ENCODE peak calls at places on chromosomes 7 and 10, in nine cellular contexts. C is effector CD4-positive, alpha-beta T cell; U is kidney glomerular epithelial cell; K is anterior cingulate cortex; G is thyroid gland; W is left cardiac atrium; P is IMR-90; L is HEK293T; M is ELR. T is an unnamed sample.

GRCh38 chr7:21253740-21254687 is 173.9 kb upstream of the SP4 start:
- DNase-seq in K (peak), W (peak), M (peak), P (peak), U (peak), L (peak), C (peak), G (peak), T (peak)

GRCh38 chr10:105063796-105064195 is 422.7 kb downstream of the SORCS3 start:
- DNase-seq in K (no peak), U (peak), W (no peak), L (peak), C (no peak), M (peak), P (no peak), G (no peak), T (peak)

GRCh38 chr10:26318672-26319071 is 102.1 kb downstream of the GAD2 start:
- DNase-seq in K (no peak), L (no peak), P (no peak), G (no peak), U (no peak), W (no peak), C (no peak), M (no peak), T (no peak)

GRCh38 chr7:34066411-34066810 is 161.1 kb downstream of the BMPER start:
- DNase-seq in C (no peak), M (no peak), G (no peak), K (no peak), L (no peak), W (no peak), U (no peak), P (no peak), T (no peak)

GRCh38 chr10:32005050-32005449 is 51.2 kb downstream of the KIF5B start:
- DNase-seq in L (peak), U (no peak), M (peak), W (no peak), C (peak), G (no peak), K (no peak), P (peak), T (peak)

GRCh38 chr10:73044378-73045285 is 52.0 kb downstream of the P4HA1 start:
- DNase-seq in P (peak), U (peak), C (no peak), L (no peak), K (no peak), W (no peak), G (no peak), M (peak), T (peak)

GRCh38 chr7:99109108-99110051 is 34.5 kb downstream of the SMURF1 start:
- DNase-seq in W (no peak), C (no peak), U (no peak), G (no peak), M (peak), K (no peak), L (no peak), P (peak), T (peak)

GRCh38 chr7:7746419-7746818 is 28.0 kb upstream of the RPA3 start:
- DNase-seq in L (no peak), W (peak), C (no peak), M (no peak), P (no peak), K (no peak), U (no peak), G (no peak), T (no peak)

GRCh38 chr7:30927040-30927439 is 15.4 kb downstream of the AQP1 start:
- DNase-seq in C (no peak), G (no peak), P (no peak), M (no peak), L (no peak), U (no peak), K (no peak), W (no peak), T (no peak)

GRCh38 chr7:52260046-52260665 is 775.3 kb upstream of the POM121L12 start:
- DNase-seq in W (no peak), U (no peak), G (peak), K (no peak), M (no peak), L (no peak), C (no peak), P (no peak), T (no peak)

GRCh38 chr7:35544028-35544742 is 150.8 kb downstream of the HERPUD2 start:
- DNase-seq in M (no peak), P (no peak), K (no peak), W (no peak), U (no peak), C (no peak), L (no peak), G (no peak), T (no peak)

GRCh38 chr7:44953156-44953555 is 25.7 kb downstream of the MYO1G start:
- DNase-seq in C (no peak), M (no peak), G (no peak), W (no peak), U (no peak), P (no peak), K (no peak), L (no peak), T (no peak)

GRCh38 chr7:131747625-131748024 is 191.2 kb upstream of the PODXL start:
- DNase-seq in U (no peak), P (no peak), W (no peak), L (no peak), K (no peak), G (no peak), M (no peak), C (no peak), T (no peak)

GRCh38 chr10:73096041-73096451 is 620 bp downstream of the P4HA1 start:
- DNase-seq in W (peak), P (peak), L (peak), M (peak), C (peak), K (peak), U (peak), G (peak), T (peak)

GRCh38 chr7:88859288-88859687 is 63.8 kb upstream of the TEX47 start:
- DNase-seq in P (no peak), M (no peak), U (no peak), K (no peak), W (no peak), C (no peak), L (no peak), G (no peak), T (no peak)

GRCh38 chr10:99768430-99769011 is 13.9 kb upstream of the ABCC2 start:
- DNase-seq in L (no peak), U (no peak), G (no peak), K (no peak), C (no peak), W (no peak), P (peak), M (no peak), T (no peak)

GRCh38 chr10:71077143-71077581 is 135.2 kb upstream of the UNC5B start:
- DNase-seq in P (no peak), W (no peak), G (no peak), C (no peak), L (no peak), U (no peak), M (no peak), K (no peak), T (no peak)

GRCh38 chr7:31106303-31107105 is 54.4 kb downstream of the ADCYAP1R1 start:
- DNase-seq in K (no peak), U (no peak), L (no peak), M (no peak), C (no peak), P (no peak), W (no peak), G (no peak), T (no peak)

GRCh38 chr7:55242613-55243012 is 122.5 kb upstream of the LANCL2 start:
- DNase-seq in M (peak), C (no peak), L (no peak), P (peak), U (no peak), W (no peak), K (no peak), G (no peak), T (peak)

GRCh38 chr7:131071786-131072504 is 255.7 kb upstream of the MKLN1 start:
- DNase-seq in M (peak), P (peak), W (peak), L (no peak), U (peak), C (no peak), K (no peak), G (no peak), T (peak)